ENCODE peak calls at places on chromosome 3, in ten cellular contexts. One of them, this sample, is unnamed.

GRCh38 chr3:15287565-15288330 is 44.6 kb downstream of the SH3BP5 start:
- DNase-seq in choroid plexus epithelial cell: peak
- DNase-seq in A673: no peak
- DNase-seq in KBM-7: no peak
- DNase-seq in left ventricle myocardium superior: peak
- DNase-seq in mucosa of gallbladder: peak
- DNase-seq in activated CD4-positive, alpha-beta T cell treated with anti-CD3 and anti-CD28 coated beads, Interleukin-2, amount 10 ng/mL, durations not matched to agents 7 days and 5 days: no peak
- DNase-seq in WTC11: no peak
- DNase-seq in activated naive CD4-positive, alpha-beta T cell: no peak
- DNase-seq in GM12878: no peak
- DNase-seq in this sample: no peak

GRCh38 chr3:11641683-11642407 is 1.9 kb downstream of the VGLL4 start:
- DNase-seq in choroid plexus epithelial cell: peak
- DNase-seq in A673: peak
- DNase-seq in KBM-7: no peak
- DNase-seq in left ventricle myocardium superior: no peak
- DNase-seq in mucosa of gallbladder: no peak
- DNase-seq in activated CD4-positive, alpha-beta T cell treated with anti-CD3 and anti-CD28 coated beads, Interleukin-2, amount 10 ng/mL, durations not matched to agents 7 days and 5 days: peak
- DNase-seq in WTC11: no peak
- DNase-seq in activated naive CD4-positive, alpha-beta T cell: no peak
- DNase-seq in GM12878: no peak
- DNase-seq in this sample: peak

GRCh38 chr3:59480486-59480995 is 430.7 kb upstream of the CFAP20DC start:
- DNase-seq in choroid plexus epithelial cell: peak
- DNase-seq in A673: no peak
- DNase-seq in KBM-7: no peak
- DNase-seq in left ventricle myocardium superior: no peak
- DNase-seq in mucosa of gallbladder: no peak
- DNase-seq in activated CD4-positive, alpha-beta T cell treated with anti-CD3 and anti-CD28 coated beads, Interleukin-2, amount 10 ng/mL, durations not matched to agents 7 days and 5 days: peak
- DNase-seq in WTC11: no peak
- DNase-seq in activated naive CD4-positive, alpha-beta T cell: no peak
- DNase-seq in GM12878: peak
- DNase-seq in this sample: no peak

GRCh38 chr3:197343656-197344408 is 45.4 kb upstream of the DLG1 start:
- DNase-seq in choroid plexus epithelial cell: no peak
- DNase-seq in A673: no peak
- DNase-seq in KBM-7: no peak
- DNase-seq in left ventricle myocardium superior: no peak
- DNase-seq in mucosa of gallbladder: no peak
- DNase-seq in activated CD4-positive, alpha-beta T cell treated with anti-CD3 and anti-CD28 coated beads, Interleukin-2, amount 10 ng/mL, durations not matched to agents 7 days and 5 days: no peak
- DNase-seq in WTC11: no peak
- DNase-seq in activated naive CD4-positive, alpha-beta T cell: no peak
- DNase-seq in GM12878: no peak
- DNase-seq in this sample: no peak

GRCh38 chr3:112633757-112634156 is 7.2 kb downstream of the CCDC80 start:
- DNase-seq in choroid plexus epithelial cell: no peak
- DNase-seq in A673: peak
- DNase-seq in KBM-7: no peak
- DNase-seq in left ventricle myocardium superior: no peak
- DNase-seq in mucosa of gallbladder: no peak
- DNase-seq in activated CD4-positive, alpha-beta T cell treated with anti-CD3 and anti-CD28 coated beads, Interleukin-2, amount 10 ng/mL, durations not matched to agents 7 days and 5 days: no peak
- DNase-seq in WTC11: no peak
- DNase-seq in activated naive CD4-positive, alpha-beta T cell: no peak
- DNase-seq in GM12878: no peak
- DNase-seq in this sample: no peak

GRCh38 chr3:49104052-49104426 is 518 bp downstream of the QARS1 start:
- DNase-seq in choroid plexus epithelial cell: no peak
- DNase-seq in A673: no peak
- DNase-seq in KBM-7: no peak
- DNase-seq in left ventricle myocardium superior: no peak
- DNase-seq in mucosa of gallbladder: no peak
- DNase-seq in activated CD4-positive, alpha-beta T cell treated with anti-CD3 and anti-CD28 coated beads, Interleukin-2, amount 10 ng/mL, durations not matched to agents 7 days and 5 days: no peak
- DNase-seq in WTC11: no peak
- DNase-seq in activated naive CD4-positive, alpha-beta T cell: no peak
- DNase-seq in GM12878: no peak
- DNase-seq in this sample: no peak

GRCh38 chr3:191774485-191774884 is 313.5 kb downstream of the PYDC2 start:
- DNase-seq in choroid plexus epithelial cell: peak
- DNase-seq in A673: peak
- DNase-seq in KBM-7: no peak
- DNase-seq in left ventricle myocardium superior: no peak
- DNase-seq in mucosa of gallbladder: no peak
- DNase-seq in activated CD4-positive, alpha-beta T cell treated with anti-CD3 and anti-CD28 coated beads, Interleukin-2, amount 10 ng/mL, durations not matched to agents 7 days and 5 days: no peak
- DNase-seq in WTC11: no peak
- DNase-seq in activated naive CD4-positive, alpha-beta T cell: no peak
- DNase-seq in GM12878: no peak
- DNase-seq in this sample: no peak

GRCh38 chr3:23002846-23003800 is 200.0 kb upstream of the UBE2E2 start:
- DNase-seq in choroid plexus epithelial cell: peak
- DNase-seq in A673: peak
- DNase-seq in KBM-7: peak
- DNase-seq in left ventricle myocardium superior: no peak
- DNase-seq in mucosa of gallbladder: peak
- DNase-seq in activated CD4-positive, alpha-beta T cell treated with anti-CD3 and anti-CD28 coated beads, Interleukin-2, amount 10 ng/mL, durations not matched to agents 7 days and 5 days: no peak
- DNase-seq in WTC11: no peak
- DNase-seq in activated naive CD4-positive, alpha-beta T cell: no peak
- DNase-seq in GM12878: no peak
- DNase-seq in this sample: no peak

GRCh38 chr3:140050977-140051957 is 116.3 kb downstream of the CLSTN2 start:
- DNase-seq in choroid plexus epithelial cell: peak
- DNase-seq in A673: peak
- DNase-seq in KBM-7: peak
- DNase-seq in left ventricle myocardium superior: peak
- DNase-seq in mucosa of gallbladder: no peak
- DNase-seq in activated CD4-positive, alpha-beta T cell treated with anti-CD3 and anti-CD28 coated beads, Interleukin-2, amount 10 ng/mL, durations not matched to agents 7 days and 5 days: no peak
- DNase-seq in WTC11: peak
- DNase-seq in activated naive CD4-positive, alpha-beta T cell: no peak
- DNase-seq in GM12878: no peak
- DNase-seq in this sample: no peak

GRCh38 chr3:114706591-114707224 is 412.9 kb downstream of the TIGIT start:
- DNase-seq in choroid plexus epithelial cell: peak
- DNase-seq in A673: no peak
- DNase-seq in KBM-7: no peak
- DNase-seq in left ventricle myocardium superior: no peak
- DNase-seq in mucosa of gallbladder: peak
- DNase-seq in activated CD4-positive, alpha-beta T cell treated with anti-CD3 and anti-CD28 coated beads, Interleukin-2, amount 10 ng/mL, durations not matched to agents 7 days and 5 days: no peak
- DNase-seq in WTC11: no peak
- DNase-seq in activated naive CD4-positive, alpha-beta T cell: no peak
- DNase-seq in GM12878: no peak
- DNase-seq in this sample: no peak

GRCh38 chr3:53194218-53195065 is 33.4 kb downstream of the PRKCD start:
- DNase-seq in choroid plexus epithelial cell: peak
- DNase-seq in A673: peak
- DNase-seq in KBM-7: peak
- DNase-seq in left ventricle myocardium superior: peak
- DNase-seq in mucosa of gallbladder: peak
- DNase-seq in activated CD4-positive, alpha-beta T cell treated with anti-CD3 and anti-CD28 coated beads, Interleukin-2, amount 10 ng/mL, durations not matched to agents 7 days and 5 days: no peak
- DNase-seq in WTC11: no peak
- DNase-seq in activated naive CD4-positive, alpha-beta T cell: no peak
- DNase-seq in GM12878: no peak
- DNase-seq in this sample: no peak

GRCh38 chr3:172846706-172847105 is 96.2 kb downstream of the ECT2 start:
- DNase-seq in choroid plexus epithelial cell: peak
- DNase-seq in A673: peak
- DNase-seq in KBM-7: no peak
- DNase-seq in left ventricle myocardium superior: no peak
- DNase-seq in mucosa of gallbladder: no peak
- DNase-seq in activated CD4-positive, alpha-beta T cell treated with anti-CD3 and anti-CD28 coated beads, Interleukin-2, amount 10 ng/mL, durations not matched to agents 7 days and 5 days: no peak
- DNase-seq in WTC11: no peak
- DNase-seq in activated naive CD4-positive, alpha-beta T cell: no peak
- DNase-seq in GM12878: no peak
- DNase-seq in this sample: no peak

GRCh38 chr3:143529018-143529478 is 319.2 kb downstream of the SLC9A9 start:
- DNase-seq in choroid plexus epithelial cell: peak
- DNase-seq in A673: no peak
- DNase-seq in KBM-7: no peak
- DNase-seq in left ventricle myocardium superior: no peak
- DNase-seq in mucosa of gallbladder: no peak
- DNase-seq in activated CD4-positive, alpha-beta T cell treated with anti-CD3 and anti-CD28 coated beads, Interleukin-2, amount 10 ng/mL, durations not matched to agents 7 days and 5 days: no peak
- DNase-seq in WTC11: no peak
- DNase-seq in activated naive CD4-positive, alpha-beta T cell: no peak
- DNase-seq in GM12878: peak
- DNase-seq in this sample: no peak

GRCh38 chr3:32817195-32817560 is 619 bp upstream of the TRIM71 start:
- DNase-seq in choroid plexus epithelial cell: no peak
- DNase-seq in A673: no peak
- DNase-seq in KBM-7: no peak
- DNase-seq in left ventricle myocardium superior: no peak
- DNase-seq in mucosa of gallbladder: no peak
- DNase-seq in activated CD4-positive, alpha-beta T cell treated with anti-CD3 and anti-CD28 coated beads, Interleukin-2, amount 10 ng/mL, durations not matched to agents 7 days and 5 days: no peak
- DNase-seq in WTC11: peak
- DNase-seq in activated naive CD4-positive, alpha-beta T cell: no peak
- DNase-seq in GM12878: no peak
- DNase-seq in this sample: no peak

GRCh38 chr3:21839592-21839991 is 88.6 kb upstream of the ZNF385D start:
- DNase-seq in choroid plexus epithelial cell: peak
- DNase-seq in A673: no peak
- DNase-seq in KBM-7: peak
- DNase-seq in left ventricle myocardium superior: no peak
- DNase-seq in mucosa of gallbladder: no peak
- DNase-seq in activated CD4-positive, alpha-beta T cell treated with anti-CD3 and anti-CD28 coated beads, Interleukin-2, amount 10 ng/mL, durations not matched to agents 7 days and 5 days: no peak
- DNase-seq in WTC11: peak
- DNase-seq in activated naive CD4-positive, alpha-beta T cell: no peak
- DNase-seq in GM12878: no peak
- DNase-seq in this sample: no peak

GRCh38 chr3:197953881-197954280 is 3.9 kb downstream of the RPL35A start:
- DNase-seq in choroid plexus epithelial cell: peak
- DNase-seq in A673: no peak
- DNase-seq in KBM-7: no peak
- DNase-seq in left ventricle myocardium superior: no peak
- DNase-seq in mucosa of gallbladder: no peak
- DNase-seq in activated CD4-positive, alpha-beta T cell treated with anti-CD3 and anti-CD28 coated beads, Interleukin-2, amount 10 ng/mL, durations not matched to agents 7 days and 5 days: no peak
- DNase-seq in WTC11: no peak
- DNase-seq in activated naive CD4-positive, alpha-beta T cell: no peak
- DNase-seq in GM12878: no peak
- DNase-seq in this sample: no peak

GRCh38 chr3:46714728-46715506 is 2.8 kb downstream of the PRSS50 start:
- DNase-seq in choroid plexus epithelial cell: no peak
- DNase-seq in A673: no peak
- DNase-seq in KBM-7: no peak
- DNase-seq in left ventricle myocardium superior: no peak
- DNase-seq in mucosa of gallbladder: no peak
- DNase-seq in activated CD4-positive, alpha-beta T cell treated with anti-CD3 and anti-CD28 coated beads, Interleukin-2, amount 10 ng/mL, durations not matched to agents 7 days and 5 days: no peak
- DNase-seq in WTC11: no peak
- DNase-seq in activated naive CD4-positive, alpha-beta T cell: no peak
- DNase-seq in GM12878: no peak
- DNase-seq in this sample: no peak

GRCh38 chr3:136266468-136266867 is 16.3 kb downstream of the PCCB start:
- DNase-seq in choroid plexus epithelial cell: peak
- DNase-seq in A673: no peak
- DNase-seq in KBM-7: no peak
- DNase-seq in left ventricle myocardium superior: no peak
- DNase-seq in mucosa of gallbladder: no peak
- DNase-seq in activated CD4-positive, alpha-beta T cell treated with anti-CD3 and anti-CD28 coated beads, Interleukin-2, amount 10 ng/mL, durations not matched to agents 7 days and 5 days: no peak
- DNase-seq in WTC11: no peak
- DNase-seq in activated naive CD4-positive, alpha-beta T cell: no peak
- DNase-seq in GM12878: no peak
- DNase-seq in this sample: no peak

GRCh38 chr3:156633335-156633734 is 41.1 kb upstream of the TIPARP start:
- DNase-seq in choroid plexus epithelial cell: peak
- DNase-seq in A673: no peak
- DNase-seq in KBM-7: no peak
- DNase-seq in left ventricle myocardium superior: peak
- DNase-seq in mucosa of gallbladder: peak
- DNase-seq in activated CD4-positive, alpha-beta T cell treated with anti-CD3 and anti-CD28 coated beads, Interleukin-2, amount 10 ng/mL, durations not matched to agents 7 days and 5 days: no peak
- DNase-seq in WTC11: no peak
- DNase-seq in activated naive CD4-positive, alpha-beta T cell: no peak
- DNase-seq in GM12878: no peak
- DNase-seq in this sample: no peak

GRCh38 chr3:28476194-28476593 is 127.6 kb upstream of the AZI2 start:
- DNase-seq in choroid plexus epithelial cell: peak
- DNase-seq in A673: peak
- DNase-seq in KBM-7: peak
- DNase-seq in left ventricle myocardium superior: no peak
- DNase-seq in mucosa of gallbladder: no peak
- DNase-seq in activated CD4-positive, alpha-beta T cell treated with anti-CD3 and anti-CD28 coated beads, Interleukin-2, amount 10 ng/mL, durations not matched to agents 7 days and 5 days: no peak
- DNase-seq in WTC11: no peak
- DNase-seq in activated naive CD4-positive, alpha-beta T cell: no peak
- DNase-seq in GM12878: peak
- DNase-seq in this sample: no peak